ENCODE peak calls at places on chromosomes 16 and 17, in six cellular contexts. N is K562, X is mucosa of descending colon, G is neural progenitor cell, I is colonic mucosa, D is HepG2. V is an unnamed sample. For H3K4me1 and H3K36me3, the result is how much of the 10 kb centered on the place peaks cover.

GRCh38 chr16:22699356-22699755 is 114.6 kb upstream of the HS3ST2 start:
- DNase-seq in G (no peak), N (no peak), X (no peak), I (no peak), D (no peak), V (no peak)

GRCh38 chr17:17344507-17345293 is 41.5 kb downstream of the NT5M start:
- DNase-seq in X (no peak), G (no peak), I (no peak), D (peak), N (no peak), V (no peak)

GRCh38 chr17:46184696-46185095 is 8.5 kb downstream of the KANSL1 start:
- DNase-seq in X (peak), N (no peak), I (no peak), D (no peak), G (no peak), V (no peak)

GRCh38 chr17:44002141-44002848 is 2.1 kb upstream of the NAGS start:
- DNase-seq in G (no peak), X (peak), N (no peak), D (peak), I (no peak), V (no peak)

GRCh38 chr17:71460943-71461342 is 659.9 kb upstream of the SOX9 start:
- DNase-seq in I (peak), D (no peak), X (no peak), N (no peak), G (peak), V (peak)

GRCh38 chr16:72455743-72456659 is 284.0 kb upstream of the PMFBP1 start:
- DNase-seq in I (peak), D (peak), N (no peak), G (no peak), X (peak), V (no peak)

GRCh38 chr17:80952291-80952690 is 39.4 kb upstream of the CHMP6 start:
- DNase-seq in N (no peak), I (no peak), G (no peak), D (no peak), X (no peak), V (no peak)

GRCh38 chr17:66018786-66019185 is 173.1 kb downstream of the CEP112 start:
- DNase-seq in N (no peak), D (no peak), X (no peak), G (no peak), I (no peak), V (no peak)

GRCh38 chr17:43021739-43022512 is at the start of gene VAT1:
- DNase-seq in G (peak), X (peak), I (peak), N (peak), D (peak), V (peak)

GRCh38 chr17:38352245-38353083 is 820 bp downstream of the SOCS7 start:
- DNase-seq in N (peak), G (peak), X (no peak), D (no peak), I (peak), V (peak)

GRCh38 chr17:43791589-43791988 is 11.4 kb downstream of the CFAP97D1 start:
- DNase-seq in N (peak), D (peak), I (no peak), G (peak), X (no peak), V (no peak)

GRCh38 chr16:71628810-71629209 is 2.8 kb downstream of the MARVELD3 start:
- DNase-seq in D (no peak), I (no peak), G (no peak), N (no peak), X (no peak), V (peak)

GRCh38 chr17:69142473-69142802 is 743 bp upstream of the ABCA6 start:
- DNase-seq in X (no peak), D (peak), N (no peak), I (no peak), G (no peak), V (no peak)

GRCh38 chr17:74742153-74742515 is 5.1 kb downstream of the RAB37 start:
- DNase-seq in G (no peak), N (no peak), D (no peak), I (no peak), X (peak), V (no peak)

GRCh38 chr16:21611546-21612384 is 12.4 kb downstream of the METTL9 start:
- DNase-seq in D (no peak), G (peak), N (peak), I (no peak), X (no peak), V (no peak)
- H3K4me1 ChIP-seq in D (under half), G (under half), N (under half), I (under half), X (under half), V (under half)

GRCh38 chr16:84875846-84876245 is 56.1 kb downstream of the CRISPLD2 start:
- DNase-seq in N (no peak), I (no peak), G (no peak), D (peak), X (no peak), V (no peak)
- H3K36me3 ChIP-seq in N (under half), I (under half), G (under half), D (under half), X (under half), V (under half)

DNA sequence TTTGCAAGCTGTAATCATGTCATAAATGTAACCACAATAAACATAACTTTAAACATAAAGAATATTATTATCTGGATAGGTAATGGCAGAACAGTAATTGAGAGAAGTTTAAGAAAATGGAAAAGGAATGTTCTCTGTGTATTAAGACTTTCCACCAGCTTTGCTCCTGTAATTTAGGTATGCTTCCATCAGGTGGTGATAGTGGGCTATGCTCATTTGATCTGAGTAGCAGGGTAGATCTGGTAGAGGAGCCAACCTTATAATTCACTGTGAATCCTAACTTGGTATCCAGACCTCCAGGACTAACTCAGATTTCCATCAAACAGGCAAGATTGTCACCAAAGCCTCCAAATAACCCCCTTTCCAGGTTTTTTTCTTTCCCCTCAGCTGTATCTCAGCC is 137.9 kb upstream of the ZKSCAN2 start:
- DNase-seq in N (no peak), D (no peak), G (no peak), X (no peak), I (no peak), V (no peak)
- H3K4me1 ChIP-seq in N (under half), D (under half), G (under half), X (under half), I (under half), V (under half)

DNA sequence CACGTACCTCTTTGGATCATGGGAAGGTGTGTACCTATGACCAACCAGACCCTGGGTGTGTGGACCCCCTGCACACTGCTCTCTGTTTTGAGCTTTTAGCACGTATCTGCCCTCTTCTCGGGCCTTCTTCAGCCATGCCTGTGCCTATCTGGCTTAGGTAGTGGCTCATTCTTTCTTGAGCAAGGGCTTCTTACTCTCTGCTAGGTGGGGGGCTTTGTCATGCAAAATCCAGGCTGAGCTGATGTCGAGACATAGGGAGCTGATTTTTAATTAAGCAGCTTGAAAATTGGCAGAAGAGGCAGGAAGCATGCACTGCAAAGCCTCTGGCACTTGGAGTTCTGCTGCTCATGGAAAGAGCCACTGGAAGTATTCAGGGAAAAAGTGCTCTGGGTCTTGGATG is 181.6 kb upstream of the IRX6 start:
- DNase-seq in N (no peak), X (no peak), I (no peak), G (no peak), D (no peak), V (no peak)
- H3K36me3 ChIP-seq in N (under half), X (under half), I (under half), G (under half), D (under half), V (under half)

GRCh38 chr17:47223007-47223406 is 13.9 kb downstream of the MYL4 start:
- DNase-seq in I (no peak), N (no peak), D (no peak), G (no peak), X (no peak), V (no peak)
- H3K4me1 ChIP-seq in I (under half), N (under half), D (under half), G (under half), X (under half), V (under half)

GRCh38 chr17:50137050-50137449 is 7.1 kb upstream of the SAMD14 start:
- DNase-seq in X (no peak), G (no peak), D (no peak), N (no peak), I (no peak), V (no peak)

GRCh38 chr17:50134206-50135110 is 4.5 kb upstream of the SAMD14 start:
- DNase-seq in D (no peak), X (no peak), I (no peak), N (no peak), G (no peak), V (no peak)

GRCh38 chr17:50136096-50136687 is 6.2 kb upstream of the SAMD14 start:
- DNase-seq in I (no peak), N (no peak), X (no peak), G (no peak), D (no peak), V (peak)

GRCh38 chr17:50133769-50134099 is 3.8 kb upstream of the SAMD14 start:
- DNase-seq in D (no peak), X (no peak), G (no peak), N (peak), I (no peak), V (no peak)

DNA sequence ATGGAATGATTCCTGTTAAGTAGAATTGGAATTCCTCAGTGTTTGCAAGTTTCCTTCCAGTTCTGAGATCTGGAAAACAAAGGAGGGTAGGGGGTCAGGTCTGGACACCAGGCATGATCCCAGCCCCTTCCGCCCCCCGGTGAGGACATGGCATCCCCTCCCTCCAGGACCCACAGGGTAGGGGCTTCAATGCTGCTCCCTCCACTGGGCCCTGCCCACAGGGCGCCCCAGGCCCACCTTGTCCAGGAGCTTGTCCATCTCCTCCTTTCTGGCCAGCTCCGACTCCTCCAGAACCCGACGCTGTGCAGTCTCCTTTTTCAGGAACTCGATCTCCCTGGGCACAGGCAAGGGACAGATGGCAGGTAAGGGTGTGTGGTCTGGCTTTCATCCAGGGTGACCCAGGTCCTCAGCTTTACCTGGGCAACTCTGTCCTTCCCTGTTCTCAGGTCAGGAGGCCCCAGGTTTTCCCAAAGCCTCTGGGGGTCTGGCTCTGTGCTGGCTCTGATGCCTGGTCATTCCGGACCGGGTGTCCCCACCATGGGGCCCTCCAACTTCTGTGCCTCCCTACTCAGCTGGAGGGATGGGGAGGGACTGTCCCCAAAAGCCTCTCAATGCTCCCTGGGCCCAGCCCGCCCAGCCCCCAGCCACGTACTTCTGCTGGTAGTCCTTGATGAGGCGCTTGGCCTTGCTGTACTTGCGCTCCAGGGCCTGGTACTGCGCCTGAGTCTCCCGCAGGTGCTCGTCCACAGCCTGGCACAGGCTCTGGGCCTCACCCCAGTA is 5.5 kb upstream of the SAMD14 start:
- DNase-seq in G (no peak), D (no peak), I (no peak), X (no peak), N (no peak), V (no peak)
- H3K36me3 ChIP-seq in G (under half), D (under half), I (under half), X (under half), N (half or more), V (under half)

GRCh38 chr17:14919049-14919545 is 346.0 kb downstream of the PMP22 start:
- DNase-seq in X (no peak), I (no peak), D (no peak), N (no peak), G (peak), V (no peak)
- H3K4me1 ChIP-seq in X (under half), I (under half), D (under half), N (under half), G (under half), V (under half)

GRCh38 chr16:27345201-27345600 is 31.4 kb downstream of the IL4R start:
- DNase-seq in G (no peak), X (no peak), I (no peak), D (no peak), N (no peak), V (no peak)
- H3K36me3 ChIP-seq in G (under half), X (under half), I (under half), D (under half), N (under half), V (under half)

V was measured in pancreas.